ENCODE peak calls at places on chromosomes 7 and 10, in nine cellular contexts. One of them, this sample, is unnamed.

GRCh38 chr7:130560972-130561371 is 69.1 kb downstream of the MEST start:
- DNase-seq in lung: no peak
- DNase-seq in A549: peak; percentile 17
- DNase-seq in Calu3: peak; percentile 36
- DNase-seq in cardiac muscle cell: no peak
- DNase-seq in cardiac fibroblast: peak; percentile 59
- DNase-seq in astrocyte of the spinal cord: peak; percentile 7
- DNase-seq in pancreas: no peak
- DNase-seq in psoas muscle: no peak
- DNase-seq in this sample: no peak

GRCh38 chr10:61000769-61001730 is 57.1 kb upstream of the RHOBTB1 start:
- DNase-seq in cardiac muscle cell: peak; percentile 66
- DNase-seq in Calu3: peak; percentile 65
- DNase-seq in astrocyte of the spinal cord: peak; percentile 16
- DNase-seq in pancreas: peak; percentile 50
- DNase-seq in cardiac fibroblast: no peak
- DNase-seq in A549: peak; percentile 59
- DNase-seq in psoas muscle: no peak
- DNase-seq in lung: no peak
- DNase-seq in this sample: peak; percentile 85

GRCh38 chr7:47327306-47327697 is 254.6 kb downstream of the TNS3 start:
- DNase-seq in psoas muscle: no peak
- DNase-seq in astrocyte of the spinal cord: peak; percentile 44
- DNase-seq in cardiac fibroblast: peak; percentile 46
- DNase-seq in cardiac muscle cell: no peak
- DNase-seq in pancreas: no peak
- DNase-seq in A549: no peak
- DNase-seq in Calu3: no peak
- DNase-seq in lung: no peak
- DNase-seq in this sample: no peak

GRCh38 chr10:124898493-124898892 is 43.4 kb upstream of the ZRANB1 start:
- DNase-seq in lung: no peak
- DNase-seq in Calu3: no peak
- DNase-seq in cardiac fibroblast: no peak
- DNase-seq in psoas muscle: no peak
- DNase-seq in A549: no peak
- DNase-seq in pancreas: peak; percentile 58
- DNase-seq in astrocyte of the spinal cord: no peak
- DNase-seq in cardiac muscle cell: no peak
- DNase-seq in this sample: no peak

GRCh38 chr7:95859434-95859833 is 87.1 kb downstream of the DYNC1I1 start:
- DNase-seq in Calu3: no peak
- DNase-seq in astrocyte of the spinal cord: peak; percentile 84
- DNase-seq in pancreas: no peak
- DNase-seq in A549: no peak
- DNase-seq in lung: no peak
- DNase-seq in cardiac muscle cell: peak; percentile 82
- DNase-seq in cardiac fibroblast: peak; percentile 66
- DNase-seq in psoas muscle: no peak
- DNase-seq in this sample: peak; percentile 93

GRCh38 chr7:24979863-24980694 is at the start of gene OSBPL3:
- DNase-seq in pancreas: peak; percentile 95
- DNase-seq in cardiac fibroblast: peak; percentile 97
- DNase-seq in A549: peak; percentile 79
- DNase-seq in astrocyte of the spinal cord: peak; percentile 97
- DNase-seq in psoas muscle: peak; percentile 95
- DNase-seq in Calu3: peak; percentile 99
- DNase-seq in cardiac muscle cell: peak; percentile 99
- DNase-seq in lung: peak; percentile 95
- DNase-seq in this sample: peak; percentile 97

GRCh38 chr7:44936322-44936721 is 42.5 kb downstream of the MYO1G start:
- DNase-seq in pancreas: no peak
- DNase-seq in cardiac fibroblast: no peak
- DNase-seq in lung: no peak
- DNase-seq in astrocyte of the spinal cord: no peak
- DNase-seq in cardiac muscle cell: no peak
- DNase-seq in A549: no peak
- DNase-seq in psoas muscle: no peak
- DNase-seq in Calu3: no peak
- DNase-seq in this sample: no peak

GRCh38 chr7:142592664-142593063 is 156.6 kb upstream of the PRSS1 start:
- DNase-seq in psoas muscle: no peak
- DNase-seq in lung: no peak
- DNase-seq in cardiac muscle cell: no peak
- DNase-seq in A549: no peak
- DNase-seq in cardiac fibroblast: no peak
- DNase-seq in astrocyte of the spinal cord: no peak
- DNase-seq in pancreas: no peak
- DNase-seq in Calu3: no peak
- DNase-seq in this sample: no peak

GRCh38 chr7:157469181-157470016 is 132.6 kb downstream of the DNAJB6 start:
- DNase-seq in Calu3: no peak
- DNase-seq in pancreas: no peak
- DNase-seq in cardiac muscle cell: no peak
- DNase-seq in A549: no peak
- DNase-seq in astrocyte of the spinal cord: no peak
- DNase-seq in cardiac fibroblast: no peak
- DNase-seq in psoas muscle: no peak
- DNase-seq in lung: no peak
- DNase-seq in this sample: peak; percentile 82

GRCh38 chr7:144820557-144820956 is 15.3 kb downstream of the TPK1 start:
- DNase-seq in astrocyte of the spinal cord: no peak
- DNase-seq in A549: no peak
- DNase-seq in cardiac fibroblast: no peak
- DNase-seq in cardiac muscle cell: no peak
- DNase-seq in lung: no peak
- DNase-seq in psoas muscle: no peak
- DNase-seq in Calu3: no peak
- DNase-seq in pancreas: no peak
- DNase-seq in this sample: no peak

GRCh38 chr10:11058014-11058413 is 40.3 kb downstream of the CELF2 start:
- DNase-seq in pancreas: no peak
- DNase-seq in lung: no peak
- DNase-seq in psoas muscle: no peak
- DNase-seq in cardiac fibroblast: no peak
- DNase-seq in cardiac muscle cell: no peak
- DNase-seq in Calu3: no peak
- DNase-seq in A549: no peak
- DNase-seq in astrocyte of the spinal cord: no peak
- DNase-seq in this sample: no peak

GRCh38 chr10:28774051-28774995 is 97.0 kb downstream of the BAMBI start:
- DNase-seq in A549: no peak
- DNase-seq in psoas muscle: no peak
- DNase-seq in lung: no peak
- DNase-seq in Calu3: no peak
- DNase-seq in cardiac fibroblast: no peak
- DNase-seq in cardiac muscle cell: no peak
- DNase-seq in astrocyte of the spinal cord: no peak
- DNase-seq in pancreas: no peak
- DNase-seq in this sample: no peak

GRCh38 chr10:57786850-57787750 is 480.6 kb downstream of the IPMK start:
- DNase-seq in pancreas: no peak
- DNase-seq in lung: no peak
- DNase-seq in cardiac fibroblast: no peak
- DNase-seq in cardiac muscle cell: no peak
- DNase-seq in Calu3: no peak
- DNase-seq in psoas muscle: no peak
- DNase-seq in A549: no peak
- DNase-seq in astrocyte of the spinal cord: no peak
- DNase-seq in this sample: no peak

GRCh38 chr7:128846781-128847444 is 15.7 kb upstream of the ATP6V1F start:
- DNase-seq in psoas muscle: no peak
- DNase-seq in astrocyte of the spinal cord: no peak
- DNase-seq in lung: no peak
- DNase-seq in A549: no peak
- DNase-seq in cardiac fibroblast: no peak
- DNase-seq in Calu3: no peak
- DNase-seq in pancreas: no peak
- DNase-seq in cardiac muscle cell: no peak
- DNase-seq in this sample: no peak

GRCh38 chr10:5570979-5571810 is 46.4 kb downstream of the CALML3 start:
- DNase-seq in pancreas: no peak
- DNase-seq in astrocyte of the spinal cord: no peak
- DNase-seq in cardiac muscle cell: no peak
- DNase-seq in cardiac fibroblast: no peak
- DNase-seq in lung: no peak
- DNase-seq in Calu3: no peak
- DNase-seq in psoas muscle: peak; percentile 35
- DNase-seq in A549: no peak
- DNase-seq in this sample: no peak

GRCh38 chr7:40714338-40715052 is 579.7 kb downstream of the SUGCT start:
- DNase-seq in psoas muscle: no peak
- DNase-seq in lung: no peak
- DNase-seq in cardiac muscle cell: no peak
- DNase-seq in A549: no peak
- DNase-seq in cardiac fibroblast: no peak
- DNase-seq in pancreas: no peak
- DNase-seq in astrocyte of the spinal cord: peak; percentile 22
- DNase-seq in Calu3: no peak
- DNase-seq in this sample: no peak

GRCh38 chr7:156169474-156170370 is 357.5 kb upstream of the SHH start:
- DNase-seq in psoas muscle: no peak
- DNase-seq in A549: no peak
- DNase-seq in Calu3: no peak
- DNase-seq in lung: no peak
- DNase-seq in pancreas: no peak
- DNase-seq in astrocyte of the spinal cord: no peak
- DNase-seq in cardiac fibroblast: no peak
- DNase-seq in cardiac muscle cell: no peak
- DNase-seq in this sample: peak; percentile 80

DNA sequence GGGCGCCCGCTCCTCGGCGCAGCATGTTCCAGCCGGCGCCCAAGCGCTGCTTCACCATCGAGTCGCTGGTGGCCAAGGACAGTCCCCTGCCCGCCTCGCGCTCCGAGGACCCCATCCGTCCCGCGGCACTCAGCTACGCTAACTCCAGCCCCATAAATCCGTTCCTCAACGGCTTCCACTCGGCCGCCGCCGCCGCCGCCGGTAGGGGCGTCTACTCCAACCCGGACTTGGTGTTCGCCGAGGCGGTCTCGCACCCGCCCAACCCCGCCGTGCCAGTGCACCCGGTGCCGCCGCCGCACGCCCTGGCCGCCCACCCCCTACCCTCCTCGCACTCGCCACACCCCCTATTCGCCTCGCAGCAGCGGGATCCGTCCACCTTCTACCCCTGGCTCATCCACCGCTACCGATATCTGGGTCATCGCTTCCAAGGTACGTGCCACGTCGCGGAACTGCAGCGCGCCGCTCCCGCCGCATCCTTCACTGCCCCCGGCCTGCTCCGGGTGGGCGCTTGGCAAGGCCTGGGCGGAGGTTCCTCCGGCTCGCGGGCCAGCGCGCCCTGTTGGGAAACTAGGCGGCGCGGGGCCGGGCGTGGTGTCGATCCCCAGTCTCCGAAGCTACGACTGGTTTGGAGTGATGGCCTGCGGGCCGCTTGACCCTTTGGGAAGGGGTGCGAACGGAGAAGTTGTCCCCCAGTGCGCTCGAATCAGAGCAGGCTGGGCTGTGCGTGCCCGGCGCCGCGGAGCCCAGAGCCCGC is 876 bp downstream of the EMX2 start:
- DNase-seq in cardiac fibroblast: no peak
- DNase-seq in lung: no peak
- DNase-seq in cardiac muscle cell: no peak
- DNase-seq in psoas muscle: peak; percentile 71
- DNase-seq in A549: no peak
- DNase-seq in Calu3: peak; percentile 15
- DNase-seq in pancreas: no peak
- DNase-seq in astrocyte of the spinal cord: no peak
- DNase-seq in this sample: no peak
- TF ChIP-seq CTCF in cardiac fibroblast: no peak
- TF ChIP-seq CTCF in lung: no peak
- TF ChIP-seq CTCF in cardiac muscle cell: no peak
- TF ChIP-seq CTCF in psoas muscle: no peak
- TF ChIP-seq CTCF in A549: no peak
- TF ChIP-seq CTCF in Calu3: no peak
- TF ChIP-seq CTCF in pancreas: no peak
- TF ChIP-seq CTCF in astrocyte of the spinal cord: no peak
- TF ChIP-seq CTCF in this sample: peak; percentile 41

GRCh38 chr10:96470108-96470743 is 43.5 kb downstream of the TLL2 start:
- DNase-seq in A549: peak; percentile 51
- DNase-seq in cardiac muscle cell: peak; percentile 53
- DNase-seq in pancreas: no peak
- DNase-seq in astrocyte of the spinal cord: peak; percentile 29
- DNase-seq in psoas muscle: no peak
- DNase-seq in lung: no peak
- DNase-seq in Calu3: peak; percentile 51
- DNase-seq in cardiac fibroblast: peak; percentile 19
- DNase-seq in this sample: no peak
- TF ChIP-seq CTCF in A549: peak; percentile 32
- TF ChIP-seq CTCF in cardiac muscle cell: peak; percentile 72
- TF ChIP-seq CTCF in pancreas: no peak
- TF ChIP-seq CTCF in astrocyte of the spinal cord: peak; percentile 70
- TF ChIP-seq CTCF in psoas muscle: peak; percentile 35
- TF ChIP-seq CTCF in lung: no peak
- TF ChIP-seq CTCF in Calu3: no peak
- TF ChIP-seq CTCF in cardiac fibroblast: peak; percentile 59
- TF ChIP-seq CTCF in this sample: peak; percentile 49

DNA sequence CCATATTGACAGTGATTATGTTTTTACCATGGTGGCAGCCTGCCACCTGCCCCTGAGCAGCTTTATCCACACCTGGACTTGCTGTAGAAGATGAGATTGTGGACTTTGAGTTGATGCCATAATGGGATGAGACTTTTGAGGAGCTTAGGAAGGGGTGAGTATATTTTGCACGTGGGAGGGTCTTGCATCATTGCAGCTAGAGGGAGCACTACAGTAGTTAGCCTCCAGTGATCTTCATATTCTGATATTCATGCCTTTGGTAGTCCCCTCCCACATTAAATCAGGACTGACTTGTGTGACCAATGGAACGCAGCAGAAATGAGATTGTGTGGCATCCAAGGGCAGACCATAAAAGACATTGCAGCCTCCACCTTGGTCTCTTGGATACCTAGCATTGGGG is 18.2 kb upstream of the COL13A1 start:
- DNase-seq in Calu3: no peak
- DNase-seq in pancreas: no peak
- DNase-seq in psoas muscle: no peak
- DNase-seq in lung: no peak
- DNase-seq in A549: no peak
- DNase-seq in cardiac muscle cell: no peak
- DNase-seq in cardiac fibroblast: no peak
- DNase-seq in astrocyte of the spinal cord: no peak
- DNase-seq in this sample: no peak
- TF ChIP-seq CTCF in Calu3: no peak
- TF ChIP-seq CTCF in pancreas: no peak
- TF ChIP-seq CTCF in psoas muscle: no peak
- TF ChIP-seq CTCF in lung: no peak
- TF ChIP-seq CTCF in A549: no peak
- TF ChIP-seq CTCF in cardiac muscle cell: peak; percentile 10
- TF ChIP-seq CTCF in cardiac fibroblast: no peak
- TF ChIP-seq CTCF in astrocyte of the spinal cord: peak; percentile 13
- TF ChIP-seq CTCF in this sample: no peak

DNA sequence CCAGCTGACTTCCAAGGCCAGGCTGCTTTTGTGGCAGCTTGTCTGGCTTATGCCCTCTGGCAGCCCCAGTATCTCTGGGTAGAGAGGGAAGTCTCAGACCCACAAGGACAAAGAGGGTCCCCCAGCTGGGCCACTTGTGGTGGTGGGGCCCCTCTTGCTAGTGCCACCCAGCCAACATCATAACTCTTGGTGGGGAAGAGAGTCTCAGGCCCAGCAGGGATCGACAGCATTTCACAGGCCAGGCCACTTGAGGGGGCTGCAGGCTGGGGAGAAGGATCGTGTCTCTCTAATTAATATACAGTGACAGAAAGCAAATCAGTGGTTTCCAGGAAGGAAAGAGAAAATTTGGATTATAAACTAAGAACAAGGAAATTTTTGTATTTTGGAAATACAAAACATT is 76.0 kb downstream of the TYW1B start:
- DNase-seq in astrocyte of the spinal cord: no peak
- DNase-seq in A549: no peak
- DNase-seq in cardiac muscle cell: peak; percentile 38
- DNase-seq in pancreas: no peak
- DNase-seq in lung: no peak
- DNase-seq in cardiac fibroblast: no peak
- DNase-seq in psoas muscle: no peak
- DNase-seq in Calu3: no peak
- DNase-seq in this sample: no peak
- TF ChIP-seq CTCF in astrocyte of the spinal cord: peak; percentile 10
- TF ChIP-seq CTCF in A549: no peak
- TF ChIP-seq CTCF in cardiac muscle cell: peak; percentile 34
- TF ChIP-seq CTCF in pancreas: no peak
- TF ChIP-seq CTCF in lung: no peak
- TF ChIP-seq CTCF in cardiac fibroblast: peak; percentile 11
- TF ChIP-seq CTCF in psoas muscle: no peak
- TF ChIP-seq CTCF in Calu3: no peak
- TF ChIP-seq CTCF in this sample: peak; percentile 12

This sample was measured in osteocyte.